ENCODE peak calls at places on chromosomes 1 and 21, in nine cellular contexts. G is retinal pigment epithelial cell; R is A673; H is A549; L is HAP-1; T is suprapubic skin; Q is CD8-positive, alpha-beta T cell; O is uterus; Z is Karpas-422. X is an unnamed sample.

GRCh38 chr1:200211157-200211556 is 183.6 kb downstream of the NR5A2 start:
- DNase-seq in G (no peak), R (no peak), H (no peak), L (no peak), T (no peak), Q (no peak), O (no peak), Z (no peak), X (no peak)

GRCh38 chr1:201346337-201346939 is 31.0 kb downstream of the TNNT2 start:
- DNase-seq in G (no peak), R (peak), H (peak), L (peak), T (no peak), Q (no peak), O (no peak), Z (peak), X (no peak)

GRCh38 chr1:31584869-31585735 is 8.8 kb downstream of the TINAGL1 start:
- DNase-seq in G (no peak), R (no peak), H (no peak), L (no peak), T (no peak), Q (peak), O (no peak), Z (no peak), X (no peak)

GRCh38 chr1:108877324-108877812 is 583 bp downstream of the GPSM2 start:
- DNase-seq in G (no peak), R (peak), H (no peak), L (no peak), T (no peak), Q (no peak), O (peak), Z (peak), X (no peak)

GRCh38 chr1:9352364-9353140 is 59.9 kb downstream of the SPSB1 start:
- DNase-seq in G (no peak), R (no peak), H (no peak), L (no peak), T (no peak), Q (no peak), O (no peak), Z (no peak), X (no peak)

GRCh38 chr1:234863596-234863995 is 253.6 kb upstream of the IRF2BP2 start:
- DNase-seq in G (no peak), R (no peak), H (no peak), L (no peak), T (no peak), Q (no peak), O (peak), Z (no peak), X (no peak)

GRCh38 chr1:100752806-100753205 is 33.3 kb downstream of the VCAM1 start:
- DNase-seq in G (no peak), R (no peak), H (no peak), L (no peak), T (no peak), Q (no peak), O (no peak), Z (no peak), X (no peak)

GRCh38 chr1:213399695-213400094 is 348.7 kb downstream of the RPS6KC1 start:
- DNase-seq in G (no peak), R (no peak), H (no peak), L (peak), T (no peak), Q (no peak), O (no peak), Z (no peak), X (no peak)

GRCh38 chr1:41919131-41919530 is 409 bp upstream of the HIVEP3 start:
- DNase-seq in G (no peak), R (no peak), H (no peak), L (no peak), T (no peak), Q (no peak), O (no peak), Z (no peak), X (no peak)

GRCh38 chr1:231653611-231654010 is 27.0 kb downstream of the DISC1 start:
- DNase-seq in G (no peak), R (no peak), H (no peak), L (no peak), T (no peak), Q (no peak), O (no peak), Z (no peak), X (no peak)

GRCh38 chr21:45980271-45980670 is 1.3 kb upstream of the COL6A1 start:
- DNase-seq in G (no peak), R (no peak), H (no peak), L (no peak), T (no peak), Q (no peak), O (no peak), Z (no peak), X (no peak)

GRCh38 chr21:34604556-34604955 is 10.4 kb downstream of the RCAN1 start:
- DNase-seq in G (no peak), R (no peak), H (no peak), L (no peak), T (no peak), Q (no peak), O (no peak), Z (no peak), X (no peak)

GRCh38 chr1:24895511-24895910 is 34.6 kb downstream of the RUNX3 start:
- DNase-seq in G (no peak), R (no peak), H (no peak), L (no peak), T (no peak), Q (peak), O (no peak), Z (no peak), X (no peak)

GRCh38 chr1:236167154-236167553 is 24.8 kb downstream of the GPR137B start:
- DNase-seq in G (no peak), R (no peak), H (no peak), L (no peak), T (no peak), Q (no peak), O (no peak), Z (no peak), X (no peak)

GRCh38 chr21:38269567-38269917 is 12.8 kb downstream of the KCNJ15 start:
- DNase-seq in G (no peak), R (no peak), H (no peak), L (no peak), T (no peak), Q (no peak), O (no peak), Z (no peak), X (no peak)

GRCh38 chr1:183568176-183569041 is 21.9 kb downstream of the NCF2 start:
- DNase-seq in G (no peak), R (no peak), H (no peak), L (no peak), T (no peak), Q (no peak), O (no peak), Z (no peak), X (no peak)

GRCh38 chr1:204359474-204360255 is at the start of gene PLEKHA6:
- DNase-seq in G (no peak), R (peak), H (no peak), L (no peak), T (no peak), Q (no peak), O (no peak), Z (peak), X (no peak)

GRCh38 chr1:205456868-205457724 is 1.3 kb upstream of the BLACAT1 start:
- DNase-seq in G (no peak), R (peak), H (no peak), L (peak), T (no peak), Q (no peak), O (no peak), Z (no peak), X (no peak)

GRCh38 chr1:247468746-247469145 is 10.8 kb upstream of the OR2B11 start:
- DNase-seq in G (no peak), R (no peak), H (no peak), L (no peak), T (no peak), Q (no peak), O (no peak), Z (no peak), X (no peak)

GRCh38 chr1:205396972-205397616 is 24.8 kb downstream of the LEMD1 start:
- DNase-seq in G (no peak), R (peak), H (peak), L (peak), T (no peak), Q (no peak), O (no peak), Z (peak), X (peak)

GRCh38 chr1:170555370-170555769 is 23.4 kb downstream of the GORAB start:
- DNase-seq in G (no peak), R (no peak), H (no peak), L (no peak), T (no peak), Q (no peak), O (no peak), Z (no peak), X (no peak)

GRCh38 chr1:14704846-14705245 is 106.4 kb downstream of the KAZN start:
- DNase-seq in G (no peak), R (no peak), H (no peak), L (no peak), T (no peak), Q (no peak), O (no peak), Z (no peak), X (no peak)

GRCh38 chr1:185483647-185484450 is 166.8 kb upstream of the IVNS1ABP start:
- DNase-seq in G (peak), R (peak), H (peak), L (peak), T (no peak), Q (no peak), O (no peak), Z (no peak), X (no peak)

GRCh38 chr1:61047061-61047460 is 35.3 kb upstream of the NFIA start:
- DNase-seq in G (no peak), R (no peak), H (no peak), L (no peak), T (no peak), Q (no peak), O (no peak), Z (no peak), X (no peak)

GRCh38 chr21:45598109-45598508 is 45.4 kb upstream of the PCBP3 start:
- DNase-seq in G (no peak), R (no peak), H (no peak), L (no peak), T (peak), Q (no peak), O (no peak), Z (no peak), X (no peak)

GRCh38 chr21:44708866-44709425 is 2.4 kb downstream of the TSPEAR start:
- DNase-seq in G (no peak), R (no peak), H (no peak), L (no peak), T (no peak), Q (no peak), O (no peak), Z (no peak), X (no peak)

GRCh38 chr21:41783476-41784150 is 16.8 kb upstream of the RIPK4 start:
- DNase-seq in G (peak), R (peak), H (no peak), L (peak), T (no peak), Q (no peak), O (no peak), Z (no peak), X (peak)

GRCh38 chr1:93620841-93621210 is 60.8 kb downstream of the BCAR3 start:
- DNase-seq in G (no peak), R (no peak), H (no peak), L (no peak), T (no peak), Q (no peak), O (no peak), Z (no peak), X (no peak)

GRCh38 chr1:3146458-3146857 is 77.5 kb downstream of the PRDM16 start:
- DNase-seq in G (no peak), R (no peak), H (no peak), L (no peak), T (no peak), Q (no peak), O (no peak), Z (no peak), X (no peak)

GRCh38 chr1:1205769-1206375 is 520 bp downstream of the TNFRSF18 start:
- DNase-seq in G (no peak), R (no peak), H (no peak), L (no peak), T (no peak), Q (no peak), O (no peak), Z (no peak), X (no peak)

GRCh38 chr1:212605441-212605976 is 3.1 kb upstream of the ATF3 start:
- DNase-seq in G (peak), R (peak), H (no peak), L (peak), T (no peak), Q (no peak), O (no peak), Z (no peak), X (peak)

GRCh38 chr21:38815060-38815405 is 9.3 kb downstream of the ETS2 start:
- DNase-seq in G (no peak), R (no peak), H (no peak), L (no peak), T (no peak), Q (no peak), O (no peak), Z (no peak), X (no peak)

GRCh38 chr21:45150630-45151265 is 76.4 kb downstream of the ADARB1 start:
- DNase-seq in G (no peak), R (no peak), H (no peak), L (no peak), T (no peak), Q (peak), O (no peak), Z (no peak), X (no peak)

GRCh38 chr1:24764848-24765247 is 19.6 kb downstream of the CLIC4 start:
- DNase-seq in G (no peak), R (no peak), H (no peak), L (no peak), T (no peak), Q (no peak), O (no peak), Z (no peak), X (no peak)

GRCh38 chr1:212892108-212892507 is 34.0 kb downstream of the FLVCR1 start:
- DNase-seq in G (no peak), R (no peak), H (no peak), L (no peak), T (no peak), Q (no peak), O (no peak), Z (no peak), X (no peak)

GRCh38 chr1:223717123-223717522 is 4.8 kb downstream of the CAPN2 start:
- DNase-seq in G (no peak), R (no peak), H (no peak), L (no peak), T (no peak), Q (no peak), O (no peak), Z (no peak), X (no peak)

GRCh38 chr21:45805321-45805720 is 161.8 kb downstream of the PCBP3 start:
- DNase-seq in G (no peak), R (no peak), H (no peak), L (no peak), T (no peak), Q (no peak), O (no peak), Z (no peak), X (no peak)

GRCh38 chr1:48026701-48027532 is 29.7 kb upstream of the TRABD2B start:
- DNase-seq in G (no peak), R (no peak), H (no peak), L (no peak), T (peak), Q (no peak), O (no peak), Z (no peak), X (no peak)
- H3K4me3 ChIP-seq in G (no peak), R (no peak), H (no peak), L (no peak), T (no peak), Q (no peak), O (no peak), Z (no peak), X (no peak)

DNA sequence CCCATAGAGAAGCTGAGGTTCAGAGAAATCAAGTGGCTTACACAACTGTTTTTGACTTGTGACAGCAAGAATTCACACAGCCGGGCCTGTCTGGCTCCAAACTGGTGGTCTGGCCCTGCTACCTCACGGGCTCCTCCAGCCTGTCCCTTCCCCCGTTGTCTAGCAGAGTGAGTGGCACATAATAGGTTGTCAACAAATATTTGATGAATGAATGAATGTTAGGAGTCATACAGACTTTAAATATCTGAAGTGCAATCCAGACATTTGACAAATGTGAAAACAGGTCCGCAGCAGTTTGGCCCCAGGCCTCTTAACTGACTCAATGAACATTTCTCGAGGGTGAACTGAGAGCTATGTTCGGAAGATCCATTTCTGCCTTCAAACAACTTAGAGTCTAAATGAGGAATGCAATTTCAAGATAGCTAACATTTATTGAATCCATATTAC is 1.1 kb upstream of the RHOC start:
- DNase-seq in G (no peak), R (no peak), H (no peak), L (no peak), T (no peak), Q (no peak), O (no peak), Z (no peak), X (no peak)
- H3K4me3 ChIP-seq in G (no peak), R (no peak), H (peak), L (no peak), T (no peak), Q (no peak), O (no peak), Z (no peak), X (no peak)

GRCh38 chr1:6245869-6246496 is 2.0 kb downstream of the HES3 start:
- DNase-seq in G (no peak), R (peak), H (no peak), L (no peak), T (no peak), Q (no peak), O (no peak), Z (peak), X (no peak)
- H3K4me3 ChIP-seq in G (no peak), R (peak), H (peak), L (peak), T (no peak), Q (no peak), O (no peak), Z (peak), X (peak)

GRCh38 chr1:52603680-52604501 is 1.7 kb downstream of the GPX7 start:
- DNase-seq in G (no peak), R (no peak), H (no peak), L (no peak), T (no peak), Q (no peak), O (no peak), Z (no peak), X (no peak)

GRCh38 chr1:52601519-52601918 is 652 bp upstream of the GPX7 start:
- DNase-seq in G (no peak), R (no peak), H (no peak), L (no peak), T (no peak), Q (no peak), O (no peak), Z (no peak), X (no peak)

GRCh38 chr1:52601976-52602327 is 219 bp upstream of the GPX7 start:
- DNase-seq in G (no peak), R (peak), H (no peak), L (no peak), T (no peak), Q (no peak), O (peak), Z (no peak), X (no peak)

GRCh38 chr1:52602328-52603300 is at the start of gene GPX7:
- DNase-seq in G (no peak), R (peak), H (no peak), L (peak), T (no peak), Q (peak), O (peak), Z (peak), X (no peak)

DNA sequence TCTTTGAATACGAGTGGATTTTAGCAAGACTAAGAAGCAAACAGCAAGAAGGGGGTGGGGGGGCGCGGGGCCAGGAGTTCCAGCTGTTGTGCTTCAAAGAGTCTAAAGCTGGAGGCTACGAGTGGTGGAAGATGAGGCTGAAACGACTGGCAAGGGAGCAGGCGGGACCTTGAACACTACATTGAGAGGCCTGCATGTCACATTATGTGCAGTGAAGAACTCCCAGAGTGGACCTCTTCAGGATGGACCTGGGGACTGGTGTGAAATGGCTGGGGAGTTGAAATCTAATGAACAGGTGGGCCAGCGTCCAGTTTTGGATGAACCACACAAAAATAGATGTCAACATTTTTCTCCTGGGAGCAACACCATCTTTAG is 1.1 kb downstream of the GPX7 start:
- DNase-seq in G (no peak), R (no peak), H (no peak), L (no peak), T (no peak), Q (peak), O (no peak), Z (peak), X (no peak)
- H3K4me3 ChIP-seq in G (no peak), R (peak), H (no peak), L (peak), T (peak), Q (peak), O (peak), Z (peak), X (peak)

GRCh38 chr1:21494196-21494595 is 15.0 kb upstream of the ALPL start:
- DNase-seq in G (no peak), R (no peak), H (no peak), L (no peak), T (no peak), Q (no peak), O (no peak), Z (no peak), X (no peak)
- H3K4me3 ChIP-seq in G (no peak), R (no peak), H (no peak), L (no peak), T (no peak), Q (no peak), O (no peak), Z (no peak), X (no peak)